ENCODE peak calls at places on chromosome 17, in six cellular contexts. K is activated B cell treated with CpG ODN at 0.5 μM for 24 hours, E is heart left ventricle, M is IMR-90, W is neural progenitor cell, D is psoas muscle. I is an unnamed sample.

GRCh38 chr17:42378597-42379594 is 9.3 kb downstream of the STAT3 start:
- DNase-seq in K (no peak), E (no peak), M (peak), W (no peak), D (no peak), I (no peak)

GRCh38 chr17:40806131-40806530 is 6.4 kb upstream of the KRT28 start:
- DNase-seq in K (no peak), E (no peak), M (no peak), W (no peak), D (no peak), I (no peak)

GRCh38 chr17:7509937-7510336 is 25.8 kb downstream of the POLR2A start:
- DNase-seq in K (no peak), E (no peak), M (no peak), W (no peak), D (no peak), I (no peak)

GRCh38 chr17:82615084-82616020 is 32.9 kb downstream of the WDR45B start:
- DNase-seq in K (no peak), E (no peak), M (no peak), W (peak), D (no peak), I (no peak)

GRCh38 chr17:3804503-3804931 is 3.5 kb upstream of the ITGAE start:
- DNase-seq in K (no peak), E (no peak), M (peak), W (no peak), D (no peak), I (no peak)

GRCh38 chr17:57869599-57870282 is 19.9 kb upstream of the MRPS23 start:
- DNase-seq in K (no peak), E (no peak), M (peak), W (no peak), D (no peak), I (peak)

GRCh38 chr17:20156196-20157077 is 147.3 kb downstream of the SPECC1 start:
- DNase-seq in K (peak), E (no peak), M (peak), W (peak), D (peak), I (no peak)

GRCh38 chr17:29714146-29714545 is 91.4 kb upstream of the CORO6 start:
- DNase-seq in K (no peak), E (no peak), M (no peak), W (no peak), D (no peak), I (no peak)

GRCh38 chr17:1561420-1562177 is 993 bp downstream of the PITPNA start:
- DNase-seq in K (peak), E (no peak), M (no peak), W (peak), D (peak), I (no peak)

GRCh38 chr17:63844293-63844672 is 1.8 kb upstream of the SMARCD2 start:
- DNase-seq in K (no peak), E (no peak), M (no peak), W (no peak), D (no peak), I (no peak)

GRCh38 chr17:77604301-77605031 is 354.0 kb upstream of the TNRC6C start:
- DNase-seq in K (no peak), E (no peak), M (no peak), W (no peak), D (no peak), I (no peak)

GRCh38 chr17:76935331-76935730 is 67.1 kb downstream of the MGAT5B start:
- DNase-seq in K (no peak), E (no peak), M (peak), W (no peak), D (no peak), I (no peak)

GRCh38 chr17:67217446-67217845 is 27.6 kb downstream of the HELZ start:
- DNase-seq in K (no peak), E (no peak), M (no peak), W (no peak), D (no peak), I (no peak)

GRCh38 chr17:68801564-68801963 is 153.6 kb downstream of the ABCA8 start:
- DNase-seq in K (no peak), E (no peak), M (no peak), W (no peak), D (no peak), I (no peak)

GRCh38 chr17:17269926-17270773 is 10.9 kb downstream of the COPS3 start:
- DNase-seq in K (no peak), E (no peak), M (no peak), W (peak), D (no peak), I (no peak)

GRCh38 chr17:64785050-64785449 is 122.9 kb upstream of the SMURF2 start:
- DNase-seq in K (no peak), E (no peak), M (no peak), W (no peak), D (no peak), I (no peak)

GRCh38 chr17:47989159-47989558 is 18.2 kb downstream of the CDK5RAP3 start:
- DNase-seq in K (no peak), E (no peak), M (no peak), W (no peak), D (no peak), I (no peak)

GRCh38 chr17:77246110-77247047 is 105.6 kb downstream of the SEC14L1 start:
- DNase-seq in K (no peak), E (no peak), M (no peak), W (no peak), D (no peak), I (no peak)

GRCh38 chr17:70053241-70054234 is 21.5 kb upstream of the KCNJ16 start:
- DNase-seq in K (no peak), E (no peak), M (peak), W (no peak), D (no peak), I (no peak)

GRCh38 chr17:69853533-69854262 is 221.3 kb upstream of the KCNJ16 start:
- DNase-seq in K (no peak), E (no peak), M (no peak), W (no peak), D (no peak), I (no peak)

GRCh38 chr17:34683390-34683789 is 104.0 kb downstream of the TMEM132E start:
- DNase-seq in K (no peak), E (no peak), M (no peak), W (no peak), D (no peak), I (no peak)

GRCh38 chr17:40358323-40359038 is 6.1 kb downstream of the GJD3 start:
- DNase-seq in K (peak), E (peak), M (peak), W (peak), D (peak), I (peak)

GRCh38 chr17:29037739-29038465 is 5.0 kb upstream of the PIPOX start:
- DNase-seq in K (no peak), E (no peak), M (no peak), W (no peak), D (no peak), I (no peak)

GRCh38 chr17:77882481-77883212 is 75.9 kb upstream of the TNRC6C start:
- DNase-seq in K (peak), E (peak), M (peak), W (no peak), D (peak), I (no peak)

GRCh38 chr17:12107905-12108304 is 87.2 kb downstream of the MAP2K4 start:
- DNase-seq in K (no peak), E (no peak), M (peak), W (no peak), D (no peak), I (no peak)

GRCh38 chr17:72189781-72190593 is 69.2 kb downstream of the SOX9 start:
- DNase-seq in K (no peak), E (no peak), M (peak), W (no peak), D (no peak), I (no peak)

GRCh38 chr17:71753070-71753469 is 367.8 kb upstream of the SOX9 start:
- DNase-seq in K (no peak), E (no peak), M (no peak), W (no peak), D (no peak), I (no peak)

GRCh38 chr17:40727447-40728231 is 24.1 kb upstream of the KRT24 start:
- DNase-seq in K (no peak), E (no peak), M (peak), W (no peak), D (no peak), I (no peak)

GRCh38 chr17:2797226-2797625 is 988 bp downstream of the RAP1GAP2 start:
- DNase-seq in K (no peak), E (no peak), M (no peak), W (no peak), D (no peak), I (no peak)

GRCh38 chr17:50507871-50508572 is at the start of gene MYCBPAP:
- DNase-seq in K (peak), E (peak), M (peak), W (peak), D (peak), I (no peak)

GRCh38 chr17:17849863-17850373 is 13.1 kb upstream of the SREBF1 start:
- DNase-seq in K (no peak), E (peak), M (peak), W (peak), D (peak), I (no peak)

GRCh38 chr17:4744999-4745969 is 5.6 kb upstream of the CXCL16 start:
- DNase-seq in K (no peak), E (no peak), M (no peak), W (peak), D (no peak), I (no peak)

GRCh38 chr17:18278867-18279266 is 18.4 kb downstream of the MIEF2 start:
- DNase-seq in K (no peak), E (no peak), M (peak), W (no peak), D (no peak), I (no peak)

GRCh38 chr17:28551421-28552186 is 820 bp downstream of the UNC119 start:
- DNase-seq in K (no peak), E (no peak), M (no peak), W (peak), D (no peak), I (no peak)

GRCh38 chr17:41329279-41329925 is 13.9 kb upstream of the KRTAP17-1 start:
- DNase-seq in K (no peak), E (no peak), M (peak), W (peak), D (no peak), I (no peak)

GRCh38 chr17:46212634-46213435 is 19.6 kb upstream of the KANSL1 start:
- DNase-seq in K (no peak), E (peak), M (peak), W (peak), D (no peak), I (peak)
- TF ChIP-seq CTCF in K (peak), E (peak), M (peak), W (peak), D (peak), I (peak)

DNA sequence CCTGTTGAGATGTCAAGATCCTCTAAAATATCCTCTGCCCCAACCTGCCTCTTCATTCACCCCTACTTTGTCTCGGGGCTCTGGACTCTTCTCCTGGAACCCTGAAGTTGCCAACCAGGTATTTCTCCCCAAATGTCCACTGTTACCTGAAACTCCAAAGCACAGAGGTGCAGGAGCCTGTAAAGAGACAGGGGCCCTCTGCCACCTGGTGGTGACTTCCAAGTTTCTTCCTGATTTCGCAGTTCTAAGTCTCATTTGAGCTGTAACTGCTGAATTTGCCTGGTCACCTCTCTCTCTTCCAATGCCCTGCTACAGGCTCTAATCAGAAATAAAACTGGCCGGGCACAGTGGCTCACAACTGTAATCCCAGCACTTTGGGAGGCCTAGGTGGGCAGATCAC is 77.1 kb upstream of the RCVRN start:
- DNase-seq in K (no peak), E (no peak), M (no peak), W (peak), D (no peak), I (no peak)
- TF ChIP-seq CTCF in K (no peak), E (no peak), M (peak), W (peak), D (no peak), I (peak)

DNA sequence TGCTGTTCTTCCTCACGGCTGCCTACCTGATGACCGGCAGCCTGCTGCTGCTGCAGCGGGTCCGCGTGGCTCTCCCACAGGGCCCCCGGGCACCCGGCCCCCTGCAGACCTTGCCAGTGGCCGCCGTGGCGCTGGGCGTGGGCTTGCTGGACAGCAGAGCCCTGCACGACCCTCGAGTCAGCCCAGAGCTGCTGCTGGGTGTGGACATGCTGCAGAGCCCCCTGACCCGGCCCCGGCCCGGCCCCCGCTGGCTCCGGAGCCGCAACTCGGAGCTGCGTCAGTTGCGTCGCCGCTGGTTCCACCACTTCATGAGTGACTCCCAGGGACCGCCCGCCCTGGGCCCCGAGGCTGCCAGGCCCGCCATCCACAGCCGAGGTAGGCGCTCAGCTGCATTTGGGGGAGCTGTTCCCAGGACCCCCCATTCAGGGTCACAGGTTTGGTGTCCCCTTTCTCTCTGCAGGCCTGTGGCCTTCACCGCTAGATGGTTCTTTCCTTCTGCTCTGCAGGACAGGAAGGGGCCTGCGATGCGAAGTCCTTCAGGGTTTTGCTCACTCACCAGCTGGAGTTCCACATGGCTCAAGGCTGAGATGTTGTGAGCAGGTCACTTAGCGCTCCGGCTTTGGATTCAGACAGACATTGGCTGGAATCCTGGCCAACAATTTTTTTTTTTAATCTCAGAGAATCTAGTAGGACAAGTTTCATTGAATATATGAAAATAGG is 10.7 kb downstream of the WSCD1 start:
- DNase-seq in K (no peak), E (no peak), M (no peak), W (no peak), D (no peak), I (no peak)
- TF ChIP-seq CTCF in K (no peak), E (no peak), M (no peak), W (no peak), D (no peak), I (no peak)

DNA sequence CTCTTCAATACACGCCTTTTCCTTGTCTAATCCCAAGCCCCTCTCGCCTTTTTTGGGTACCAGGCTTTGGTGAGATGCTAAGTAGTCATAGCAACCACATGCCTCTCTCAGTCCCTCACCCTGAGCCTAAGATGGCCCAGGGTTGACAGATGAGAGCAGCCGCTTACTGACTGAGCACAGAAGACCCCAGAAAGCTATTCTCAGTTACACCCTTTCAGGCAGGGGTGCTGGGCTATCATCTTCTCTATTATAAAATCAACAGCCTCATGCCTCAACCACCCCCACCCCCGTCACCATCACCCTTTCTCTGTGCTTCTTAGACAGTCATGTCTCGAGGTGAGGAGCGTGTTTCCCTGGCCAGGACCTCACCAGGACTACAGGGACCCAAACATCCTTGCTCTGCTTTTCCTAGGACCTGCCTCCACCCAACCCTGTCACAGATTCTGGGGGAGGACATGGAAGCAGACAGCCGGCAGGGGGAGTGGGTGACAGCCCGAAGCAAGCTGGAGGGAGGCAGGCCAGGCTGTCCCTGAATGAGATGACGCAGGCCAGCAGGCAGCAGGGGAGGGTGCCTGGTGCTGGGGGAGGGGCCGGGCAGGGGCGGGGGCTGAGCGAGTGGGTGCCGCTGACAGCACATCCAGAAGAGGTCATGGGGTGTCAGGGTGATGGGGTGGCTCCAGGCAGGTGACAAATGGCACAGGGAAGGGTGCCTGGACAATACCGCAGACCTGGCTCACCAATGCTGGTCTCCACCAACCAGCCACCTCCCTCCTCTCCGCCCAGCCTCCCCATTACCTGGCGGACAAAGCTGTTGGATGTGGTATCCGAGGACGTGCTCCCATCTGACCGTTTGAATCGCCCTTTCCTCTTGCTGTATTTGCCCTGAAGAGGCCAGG is 3.1 kb downstream of the CACNB1 start:
- DNase-seq in K (no peak), E (peak), M (peak), W (peak), D (peak), I (no peak)
- TF ChIP-seq CTCF in K (no peak), E (peak), M (peak), W (peak), D (peak), I (peak)

DNA sequence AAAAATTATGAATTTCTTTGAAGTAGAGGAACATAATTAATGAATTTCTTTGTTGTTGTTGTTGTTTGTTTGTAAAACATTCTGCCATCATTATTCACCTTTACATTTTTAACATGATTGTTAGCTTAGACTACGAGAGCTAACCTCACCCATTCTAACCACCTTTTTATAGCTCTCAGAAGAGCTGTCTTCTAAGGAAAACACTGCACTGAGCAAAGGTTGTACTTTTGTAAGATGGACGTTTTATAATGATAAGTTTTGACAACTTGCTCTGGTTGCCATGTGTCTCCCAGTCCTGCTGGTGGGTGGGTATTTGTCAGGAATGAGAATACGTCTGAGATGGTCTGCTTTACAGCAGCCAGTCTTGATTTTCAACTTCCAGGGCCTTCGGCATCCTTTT is 270.4 kb upstream of the TBX2 start:
- DNase-seq in K (no peak), E (no peak), M (peak), W (no peak), D (no peak), I (no peak)
- TF ChIP-seq CTCF in K (no peak), E (no peak), M (no peak), W (no peak), D (no peak), I (no peak)

GRCh38 chr17:55420776-55421178 is 858 bp downstream of the MMD start:
- DNase-seq in K (peak), E (peak), M (no peak), W (peak), D (peak), I (no peak)
- TF ChIP-seq CTCF in K (no peak), E (no peak), M (no peak), W (no peak), D (no peak), I (no peak)

GRCh38 chr17:10769840-10770239 is 34.1 kb downstream of the TMEM238L start:
- DNase-seq in K (no peak), E (no peak), M (no peak), W (no peak), D (no peak), I (no peak)

GRCh38 chr17:10775740-10776333 is 28.1 kb downstream of the TMEM238L start:
- DNase-seq in K (no peak), E (no peak), M (no peak), W (no peak), D (no peak), I (no peak)

GRCh38 chr17:10775058-10775457 is 28.8 kb downstream of the TMEM238L start:
- DNase-seq in K (no peak), E (no peak), M (no peak), W (no peak), D (no peak), I (no peak)

GRCh38 chr17:10771142-10771541 is 32.8 kb downstream of the TMEM238L start:
- DNase-seq in K (no peak), E (no peak), M (no peak), W (no peak), D (no peak), I (no peak)

GRCh38 chr17:10772425-10773380 is 31.2 kb downstream of the TMEM238L start:
- DNase-seq in K (no peak), E (no peak), M (peak), W (peak), D (no peak), I (no peak)
- TF ChIP-seq CTCF in K (no peak), E (peak), M (peak), W (peak), D (peak), I (peak)

I was measured in D721Med.